ENCODE peak calls at places on chromosomes 1 and 21, in five cellular contexts. N, H, Z, S and F are unnamed samples.

GRCh38 chr1:180724055-180724454 is 92.2 kb downstream of the XPR1 start:
- DNase-seq in N (no peak), H (no peak), Z (no peak), S (no peak), F (no peak)

GRCh38 chr1:125064481-125064880 is 3879.7 kb downstream of the SRGAP2C start:
- DNase-seq in N (no peak), H (no peak), Z (no peak), S (no peak), F (no peak)

GRCh38 chr1:234842726-234843641 is 233.0 kb upstream of the IRF2BP2 start:
- DNase-seq in N (no peak), H (peak), Z (no peak), S (no peak), F (no peak)

GRCh38 chr1:116494351-116494692 is 76.5 kb downstream of the CD58 start:
- DNase-seq in N (no peak), H (no peak), Z (peak), S (peak), F (no peak)

GRCh38 chr21:29091032-29091431 is 17.6 kb upstream of the CCT8 start:
- DNase-seq in N (no peak), H (no peak), Z (no peak), S (no peak), F (no peak)

GRCh38 chr1:243946946-243947345 is 96.9 kb upstream of the AKT3 start:
- DNase-seq in N (no peak), H (no peak), Z (peak), S (peak), F (no peak)

GRCh38 chr1:64519921-64520320 is 50.0 kb downstream of the CACHD1 start:
- DNase-seq in N (no peak), H (no peak), Z (no peak), S (no peak), F (no peak)

GRCh38 chr1:230167419-230167852 is 100.4 kb downstream of the GALNT2 start:
- DNase-seq in N (no peak), H (no peak), Z (peak), S (peak), F (no peak)

GRCh38 chr1:25110480-25110879 is 121.8 kb downstream of the SYF2 start:
- DNase-seq in N (no peak), H (no peak), Z (no peak), S (no peak), F (no peak)

GRCh38 chr1:225458222-225458631 is 30.4 kb upstream of the LBR start:
- DNase-seq in N (no peak), H (no peak), Z (no peak), S (no peak), F (no peak)

GRCh38 chr1:192557841-192558595 is 17.6 kb upstream of the RGS1 start:
- DNase-seq in N (no peak), H (no peak), Z (no peak), S (no peak), F (no peak)

GRCh38 chr1:10682114-10682445 is 114.4 kb downstream of the CASZ1 start:
- DNase-seq in N (no peak), H (no peak), Z (no peak), S (no peak), F (no peak)

GRCh38 chr1:53656062-53656915 is 82.7 kb downstream of the GLIS1 start:
- DNase-seq in N (no peak), H (no peak), Z (no peak), S (no peak), F (no peak)

GRCh38 chr1:30875916-30876315 is 32.6 kb downstream of the SDC3 start:
- DNase-seq in N (no peak), H (no peak), Z (no peak), S (no peak), F (no peak)

GRCh38 chr1:32870615-32871363 is at the start of gene FNDC5:
- DNase-seq in N (peak), H (peak), Z (peak), S (peak), F (no peak)

GRCh38 chr21:32316363-32317215 is 17.9 kb downstream of the MRAP start:
- DNase-seq in N (no peak), H (no peak), Z (no peak), S (no peak), F (no peak)

GRCh38 chr1:56816909-56817308 is 2.3 kb downstream of the FYB2 start:
- DNase-seq in N (peak), H (no peak), Z (no peak), S (no peak), F (no peak)

GRCh38 chr1:232421143-232421796 is 208.7 kb downstream of the SIPA1L2 start:
- DNase-seq in N (no peak), H (no peak), Z (no peak), S (no peak), F (no peak)

GRCh38 chr1:56501888-56502287 is 77.5 kb downstream of the PLPP3 start:
- DNase-seq in N (no peak), H (no peak), Z (no peak), S (no peak), F (no peak)

GRCh38 chr1:41891403-41891896 is 27.3 kb downstream of the HIVEP3 start:
- DNase-seq in N (no peak), H (no peak), Z (no peak), S (peak), F (no peak)
- H3K4me3 ChIP-seq in N (no peak), H (peak), Z (no peak), S (no peak), F (peak)

DNA sequence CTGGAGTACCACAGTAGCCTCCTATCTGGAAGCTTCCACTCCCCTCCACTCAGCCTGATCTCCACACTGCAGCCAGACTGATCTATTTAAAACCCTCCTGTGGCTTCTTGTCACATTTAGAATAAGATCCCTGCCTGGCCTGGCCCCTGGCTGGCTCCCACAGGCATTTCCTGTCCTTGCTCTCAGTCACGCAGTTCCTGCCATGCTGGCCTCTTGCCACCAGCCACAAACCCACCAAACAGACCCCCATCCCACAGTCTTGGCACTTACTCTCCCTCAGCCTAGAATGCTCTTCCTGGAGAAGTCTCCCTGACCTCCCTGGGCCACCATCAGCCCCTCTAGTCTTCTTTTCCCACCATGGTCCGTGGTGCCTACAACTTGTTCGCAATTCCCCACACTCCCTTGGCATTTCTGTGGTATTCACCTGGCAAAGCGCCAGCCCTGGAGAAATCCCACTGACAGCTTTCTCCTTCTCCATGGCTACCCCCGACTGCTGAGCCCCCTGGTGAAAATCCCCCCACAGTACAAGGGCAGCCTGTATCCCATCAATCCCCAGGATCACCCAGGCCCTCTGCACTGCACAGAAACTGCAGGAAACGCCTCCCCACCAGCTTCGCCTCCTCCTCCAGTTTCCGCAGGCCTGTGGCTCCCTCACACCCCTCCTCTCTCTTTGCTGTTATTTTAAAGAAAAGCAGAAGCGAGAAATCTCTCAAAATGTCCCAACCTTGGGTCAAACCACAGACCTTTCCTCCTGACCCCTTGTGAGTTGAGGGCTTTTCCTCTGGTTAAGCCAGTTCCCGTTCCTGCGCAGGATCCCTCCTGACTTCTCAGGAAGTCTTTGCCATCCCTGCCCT is 94.5 kb downstream of the SYT2 start:
- DNase-seq in N (no peak), H (peak), Z (no peak), S (no peak), F (no peak)
- H3K4me3 ChIP-seq in N (no peak), H (no peak), Z (no peak), S (no peak), F (no peak)

DNA sequence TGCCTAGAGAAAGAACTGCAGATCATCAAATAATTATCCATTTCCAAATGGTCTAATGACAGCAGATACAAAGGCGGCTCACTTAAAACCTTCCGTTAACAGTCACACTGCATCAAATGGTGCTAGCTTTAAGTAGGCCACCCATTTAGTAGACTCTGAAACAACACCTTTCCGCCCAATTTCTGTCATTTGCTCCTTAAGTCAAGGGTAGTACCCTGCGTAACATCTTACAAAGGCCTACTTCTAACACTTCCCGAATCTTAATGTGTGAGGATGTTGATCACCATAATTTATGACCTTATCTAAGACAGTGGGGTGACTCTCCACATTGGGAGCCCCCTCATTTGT is 684 bp upstream of the RALGPS2 start:
- DNase-seq in N (no peak), H (no peak), Z (peak), S (no peak), F (no peak)
- H3K4me3 ChIP-seq in N (peak), H (peak), Z (peak), S (no peak), F (peak)

GRCh38 chr1:114700026-114700600 is 4.8 kb upstream of the AMPD1 start:
- DNase-seq in N (no peak), H (no peak), Z (no peak), S (no peak), F (no peak)
- H3K4me3 ChIP-seq in N (no peak), H (no peak), Z (no peak), S (no peak), F (no peak)

GRCh38 chr1:29100487-29100886 is 23.2 kb downstream of the TMEM200B start:
- DNase-seq in N (no peak), H (no peak), Z (no peak), S (no peak), F (no peak)

DNA sequence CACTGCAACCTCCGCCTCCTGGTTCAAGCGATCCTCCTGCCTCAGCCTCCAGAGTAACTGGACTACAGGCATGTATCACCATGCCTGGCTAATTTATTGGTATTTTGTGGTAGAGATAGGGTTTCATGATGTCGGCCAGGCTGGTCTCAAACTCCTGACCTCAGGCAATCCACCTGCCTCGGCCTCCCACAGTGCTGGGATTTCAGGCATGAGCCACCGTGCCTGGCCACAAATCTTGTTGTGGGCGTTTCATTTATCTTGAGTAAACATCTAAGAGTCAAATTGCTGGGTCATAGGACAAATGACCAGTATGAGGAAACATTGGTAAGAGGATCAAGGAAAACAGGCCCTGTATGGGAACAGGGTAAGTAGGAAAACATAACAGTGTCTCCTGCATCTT is 17.9 kb downstream of the TMEM200B start:
- DNase-seq in N (no peak), H (no peak), Z (no peak), S (no peak), F (no peak)
- H3K4me3 ChIP-seq in N (no peak), H (no peak), Z (no peak), S (no peak), F (no peak)

GRCh38 chr1:66930823-66931174 is 6.0 kb downstream of the MIER1 start:
- DNase-seq in N (no peak), H (no peak), Z (no peak), S (no peak), F (no peak)

GRCh38 chr1:66932291-66932690 is 7.5 kb downstream of the MIER1 start:
- DNase-seq in N (no peak), H (no peak), Z (no peak), S (no peak), F (no peak)

GRCh38 chr1:66937529-66938234 is 12.9 kb downstream of the MIER1 start:
- DNase-seq in N (no peak), H (no peak), Z (no peak), S (no peak), F (no peak)

GRCh38 chr1:66931548-66932124 is 6.8 kb downstream of the MIER1 start:
- DNase-seq in N (no peak), H (no peak), Z (no peak), S (no peak), F (no peak)

GRCh38 chr1:66933887-66934700 is 9.3 kb downstream of the MIER1 start:
- DNase-seq in N (no peak), H (no peak), Z (no peak), S (no peak), F (no peak)
- H3K4me3 ChIP-seq in N (no peak), H (peak), Z (no peak), S (no peak), F (peak)

GRCh38 chr1:153260473-153260979 is 1.0 kb downstream of the LORICRIN start:
- DNase-seq in N (no peak), H (no peak), Z (no peak), S (no peak), F (no peak)

GRCh38 chr1:153265457-153265856 is 6.0 kb downstream of the LORICRIN start:
- DNase-seq in N (no peak), H (no peak), Z (no peak), S (no peak), F (no peak)

GRCh38 chr1:153261793-153262371 is 2.4 kb downstream of the LORICRIN start:
- DNase-seq in N (no peak), H (no peak), Z (no peak), S (no peak), F (no peak)

GRCh38 chr1:153260980-153261792 is 1.7 kb downstream of the LORICRIN start:
- DNase-seq in N (no peak), H (peak), Z (peak), S (peak), F (no peak)

DNA sequence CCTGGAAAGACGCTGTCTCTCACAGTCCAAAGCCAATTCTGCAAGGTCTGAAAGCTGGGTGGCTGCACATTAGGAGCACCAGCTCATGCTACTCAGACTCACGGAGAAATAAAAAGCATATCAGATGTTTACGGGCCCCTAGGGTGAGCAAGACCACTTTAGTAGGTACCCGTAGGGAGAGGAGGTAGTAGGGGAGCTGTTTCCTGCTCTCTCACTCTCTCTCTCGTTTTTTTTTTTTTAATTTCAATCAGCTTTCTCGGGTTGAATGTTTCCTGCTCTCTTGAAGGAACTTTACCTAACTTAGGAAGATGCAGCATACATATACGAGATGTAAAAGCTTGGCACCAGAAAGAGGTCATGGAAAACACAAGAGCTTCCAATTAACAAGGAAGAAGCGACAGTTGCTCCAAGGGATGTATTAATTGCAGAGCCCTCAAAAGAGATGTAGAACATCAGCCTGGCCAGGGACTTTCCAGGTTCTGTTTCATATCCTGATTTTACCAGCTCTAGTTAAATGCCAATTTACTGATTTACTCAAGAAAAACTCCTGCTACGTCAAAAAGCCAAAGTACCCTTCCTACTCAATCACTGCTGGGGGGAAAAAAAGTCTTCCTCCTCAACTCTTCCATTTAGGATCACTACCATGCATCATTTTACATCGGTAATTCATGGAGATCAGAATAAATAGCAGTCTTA is 3.1 kb downstream of the LORICRIN start:
- DNase-seq in N (no peak), H (no peak), Z (no peak), S (no peak), F (no peak)
- H3K4me3 ChIP-seq in N (no peak), H (no peak), Z (no peak), S (no peak), F (no peak)